ENCODE peak calls at places on chromosomes 2 and 18, in nine cellular contexts. D is tibial artery, E is breast epithelium, P is astrocyte of the cerebellum, X is keratinocyte, W is neural progenitor cell, Q is AG04450, V is GM12865, H is adrenal gland. T is an unnamed sample.

GRCh38 chr2:17470855-17471641 is 47.2 kb downstream of the RAD51AP2 start:
- DNase-seq in P (peak), W (peak), D (no peak), V (peak), E (no peak), Q (peak), H (no peak), X (no peak), T (no peak)

GRCh38 chr2:59383473-59383872 is 1142.3 kb upstream of the FANCL start:
- DNase-seq in H (no peak), W (no peak), D (no peak), V (no peak), Q (no peak), P (no peak), E (no peak), X (no peak), T (no peak)

GRCh38 chr2:110688594-110689091 is 10.8 kb upstream of the BUB1 start:
- DNase-seq in W (peak), E (no peak), Q (no peak), P (peak), H (no peak), X (no peak), D (no peak), V (no peak), T (peak)

GRCh38 chr18:34741401-34741800 is 31.3 kb downstream of the DTNA start:
- DNase-seq in V (no peak), W (no peak), Q (no peak), H (no peak), D (no peak), X (no peak), P (no peak), E (no peak), T (no peak)

GRCh38 chr2:18455256-18455862 is 105.1 kb downstream of the RDH14 start:
- DNase-seq in D (no peak), H (no peak), X (no peak), V (no peak), P (no peak), E (no peak), W (peak), Q (no peak), T (no peak)

GRCh38 chr2:160332318-160332717 is 132.2 kb upstream of the ITGB6 start:
- DNase-seq in H (peak), D (no peak), X (no peak), Q (no peak), V (no peak), E (no peak), P (no peak), W (no peak), T (no peak)

GRCh38 chr2:120863661-120864320 is 128.1 kb downstream of the GLI2 start:
- DNase-seq in E (no peak), P (no peak), V (no peak), H (peak), W (no peak), D (peak), X (no peak), Q (no peak), T (no peak)

GRCh38 chr2:10281891-10282290 is 20.8 kb upstream of the HPCAL1 start:
- DNase-seq in E (no peak), X (no peak), V (no peak), P (no peak), Q (no peak), W (no peak), D (no peak), H (no peak), T (no peak)

GRCh38 chr2:64273524-64274398 is 129.5 kb upstream of the PELI1 start:
- DNase-seq in X (peak), D (peak), Q (peak), P (peak), E (peak), V (no peak), W (no peak), H (peak), T (peak)

GRCh38 chr2:120436460-120436739 is 90.5 kb downstream of the INHBB start:
- DNase-seq in D (no peak), X (no peak), P (no peak), Q (no peak), E (no peak), H (peak), W (no peak), V (no peak), T (no peak)

GRCh38 chr18:12246849-12247808 is 7.0 kb upstream of the CIDEA start:
- DNase-seq in V (peak), P (no peak), Q (no peak), H (no peak), D (no peak), E (no peak), W (peak), X (no peak), T (no peak)

GRCh38 chr2:177164584-177165052 is 48.0 kb upstream of the HNRNPA3 start:
- DNase-seq in X (no peak), E (peak), V (peak), W (peak), P (peak), D (peak), H (peak), Q (no peak), T (no peak)

GRCh38 chr2:42848726-42849290 is 56.4 kb upstream of the HAAO start:
- DNase-seq in Q (no peak), X (no peak), V (no peak), H (no peak), P (no peak), D (peak), W (no peak), E (no peak), T (no peak)

GRCh38 chr2:172693037-172693436 is 42.6 kb upstream of the RAPGEF4 start:
- DNase-seq in D (peak), E (no peak), W (no peak), X (peak), Q (peak), V (no peak), H (peak), P (peak), T (peak)

GRCh38 chr2:173574713-173575112 is 220.0 kb downstream of the CDCA7 start:
- DNase-seq in X (no peak), D (no peak), H (no peak), Q (no peak), E (no peak), W (no peak), P (no peak), V (no peak), T (peak)

GRCh38 chr2:167127135-167127534 is 238.9 kb downstream of the XIRP2 start:
- DNase-seq in X (no peak), E (no peak), D (no peak), V (peak), P (no peak), Q (no peak), W (no peak), H (no peak), T (no peak)

GRCh38 chr18:70374154-70374553 is 85.3 kb downstream of the SOCS6 start:
- DNase-seq in P (no peak), X (no peak), H (no peak), W (no peak), E (no peak), D (no peak), V (no peak), Q (no peak), T (no peak)

GRCh38 chr2:220619525-220620267 is 952.4 kb downstream of the EPHA4 start:
- DNase-seq in D (no peak), Q (no peak), V (no peak), P (peak), X (peak), H (no peak), W (no peak), E (no peak), T (no peak)

GRCh38 chr2:158931577-158931976 is 36.9 kb upstream of the TANC1 start:
- DNase-seq in Q (peak), E (no peak), X (no peak), P (peak), D (no peak), H (no peak), W (no peak), V (no peak), T (no peak)

GRCh38 chr2:181143790-181144300 is 163.4 kb downstream of the UBE2E3 start:
- DNase-seq in H (no peak), Q (no peak), P (no peak), V (no peak), D (no peak), W (no peak), E (no peak), X (no peak), T (no peak)

GRCh38 chr2:177545143-177545542 is 152.6 kb downstream of the AGPS start:
- DNase-seq in V (peak), Q (no peak), X (no peak), E (no peak), W (no peak), P (no peak), D (no peak), H (no peak), T (no peak)

GRCh38 chr2:124804014-124804940 is 779.2 kb downstream of the CNTNAP5 start:
- DNase-seq in D (no peak), H (no peak), E (no peak), X (no peak), P (no peak), Q (no peak), V (peak), W (peak), T (peak)

GRCh38 chr18:55300469-55301195 is 287.4 kb downstream of the TCF4 start:
- DNase-seq in X (no peak), W (no peak), E (no peak), Q (no peak), V (peak), P (no peak), D (no peak), H (no peak), T (no peak)
- H3K4me3 ChIP-seq in X (no peak), W (no peak), E (peak), Q (no peak), V (peak), P (no peak), D (no peak), H (no peak), T (no peak)

DNA sequence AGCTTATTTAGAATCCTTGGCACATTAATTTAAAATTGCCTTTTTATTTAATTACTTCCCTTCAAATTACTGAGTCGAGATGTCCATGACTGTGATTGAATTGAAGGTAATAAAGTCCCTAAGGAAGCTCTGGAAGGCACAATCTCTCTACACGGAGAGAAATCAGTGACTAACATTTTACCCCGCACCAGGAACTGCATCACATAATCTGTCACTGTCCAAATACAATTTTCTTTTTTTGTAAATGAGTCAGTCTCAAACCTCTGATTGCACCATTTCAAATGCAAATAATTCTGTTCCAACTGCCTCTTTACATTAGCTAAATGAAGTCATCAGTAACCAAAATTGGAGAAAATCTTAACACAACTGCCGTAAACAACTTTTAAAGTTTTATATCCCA is 311.9 kb downstream of the CCDC178 start:
- DNase-seq in H (no peak), X (no peak), P (no peak), Q (no peak), V (no peak), D (no peak), E (no peak), W (no peak), T (no peak)
- TF ChIP-seq CTCF in H (no peak), X (no peak), P (no peak), Q (no peak), V (no peak), D (no peak), E (no peak), W (no peak), T (no peak)

GRCh38 chr2:47172922-47173695 is 18.0 kb upstream of the STPG4 start:
- DNase-seq in H (no peak), W (no peak), P (no peak), Q (no peak), X (no peak), D (no peak), V (no peak), E (no peak), T (no peak)
- H3K4me3 ChIP-seq in H (no peak), W (peak), P (peak), Q (peak), X (peak), D (no peak), V (peak), E (peak), T (peak)

GRCh38 chr2:127177617-127178278 is 42.4 kb downstream of the CYP27C1 start:
- DNase-seq in H (no peak), E (no peak), Q (no peak), X (no peak), V (no peak), P (no peak), D (peak), W (no peak), T (no peak)
- TF ChIP-seq CTCF in H (no peak), E (no peak), Q (no peak), X (no peak), V (no peak), P (no peak), D (no peak), W (no peak), T (no peak)

GRCh38 chr18:11121426-11121825 is 27.9 kb downstream of the PIEZO2 start:
- DNase-seq in P (no peak), H (no peak), Q (no peak), X (no peak), E (no peak), D (no peak), V (no peak), W (no peak), T (no peak)
- H3K4me3 ChIP-seq in P (no peak), H (no peak), Q (no peak), X (no peak), E (no peak), D (no peak), V (no peak), W (no peak), T (no peak)

GRCh38 chr18:74623047-74623816 is 25.6 kb downstream of the ZNF407 start:
- DNase-seq in E (no peak), V (no peak), H (peak), D (no peak), X (no peak), Q (no peak), W (peak), P (no peak), T (no peak)
- TF ChIP-seq CTCF in E (peak), V (no peak), H (peak), D (no peak), X (peak), Q (peak), W (peak), P (peak), T (peak)

DNA sequence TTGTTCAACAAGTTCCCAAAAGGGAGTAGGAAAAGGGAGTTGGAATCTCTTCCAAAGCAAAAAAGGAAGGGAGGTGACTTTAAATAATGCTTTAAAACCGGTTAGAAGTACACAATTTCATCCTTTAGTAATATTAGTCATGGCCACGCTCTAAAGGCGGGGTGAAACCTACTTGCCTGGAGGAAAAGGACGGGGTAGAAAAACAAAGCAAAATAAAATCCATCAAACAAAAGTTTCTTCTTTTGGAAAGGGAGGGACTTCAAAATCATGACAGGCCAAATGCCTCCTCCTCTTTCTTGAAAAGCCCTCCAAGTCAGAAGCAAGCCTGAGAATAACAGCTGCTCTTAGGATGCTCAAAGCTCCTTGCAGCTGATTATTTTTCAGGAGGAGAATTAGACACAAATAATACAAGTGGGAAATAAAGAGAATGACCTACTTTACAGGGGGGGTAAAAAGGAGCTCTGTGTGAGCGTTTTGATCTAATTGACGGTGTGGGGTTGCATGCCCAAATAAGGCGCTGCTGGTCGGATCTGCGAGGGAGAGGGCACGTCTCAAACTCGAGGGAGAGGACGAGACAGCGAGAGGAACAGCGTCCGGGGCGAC is 1.8 kb upstream of the NPAS2 start:
- DNase-seq in P (no peak), W (no peak), V (no peak), Q (no peak), D (no peak), E (no peak), X (no peak), H (no peak), T (no peak)
- H3K4me3 ChIP-seq in P (peak), W (peak), V (no peak), Q (peak), D (peak), E (peak), X (peak), H (no peak), T (peak)

GRCh38 chr2:127423880-127424279 is 5.7 kb downstream of the PROC start:
- DNase-seq in H (no peak), X (no peak), P (no peak), E (no peak), Q (no peak), W (no peak), D (no peak), V (no peak), T (no peak)
- TF ChIP-seq CTCF in H (peak), X (no peak), P (no peak), E (no peak), Q (no peak), W (peak), D (no peak), V (no peak), T (no peak)

T was measured in epithelial cell of proximal tubule.